ENCODE peak calls at places on chromosome 1, in ten cellular contexts. W is activated T-cell treated with anti-CD3 and anti-CD28 coated beads for 24 hours; Z is RWPE1; M is GM23248; F is activated CD4-positive, alpha-beta T cell treated with anti-CD3 and anti-CD28 coated beads, Interleukin-2, amount 10 ng/mL, durations not matched to agents 7 days and 5 days; P is T-cell; Q is CD4-positive, CD25-positive, alpha-beta regulatory T cell; J is frontal cortex; A is GM06990; G is left ventricle myocardium inferior. Y is an unnamed sample.

GRCh38 chr1:229430761-229431269 is 3.1 kb downstream of the ACTA1 start:
- DNase-seq in W (peak; percentile 28), Z (no peak), M (peak; percentile 69), F (peak; percentile 50), P (peak; percentile 18), Q (no peak), J (no peak), A (no peak), G (peak; percentile 69), Y (no peak)

GRCh38 chr1:211518330-211519289 is 26.6 kb upstream of the RD3 start:
- DNase-seq in W (no peak), Z (no peak), M (peak; percentile 31), F (no peak), P (no peak), Q (no peak), J (no peak), A (peak; percentile 60), G (no peak), Y (no peak)

GRCh38 chr1:185369786-185370185 is 52.7 kb upstream of the IVNS1ABP start:
- DNase-seq in W (no peak), Z (no peak), M (peak; percentile 90), F (no peak), P (no peak), Q (no peak), J (no peak), A (no peak), G (no peak), Y (no peak)

GRCh38 chr1:65825736-65826135 is 33.0 kb downstream of the PDE4B start:
- DNase-seq in W (no peak), Z (no peak), M (peak; percentile 85), F (no peak), P (no peak), Q (no peak), J (no peak), A (no peak), G (no peak), Y (no peak)

GRCh38 chr1:59214764-59215208 is 82.1 kb upstream of the FGGY start:
- DNase-seq in W (no peak), Z (no peak), M (no peak), F (no peak), P (no peak), Q (no peak), J (no peak), A (no peak), G (no peak), Y (no peak)

GRCh38 chr1:226082959-226083302 is 20.4 kb downstream of the H3-3A start:
- DNase-seq in W (no peak), Z (no peak), M (peak; percentile 83), F (no peak), P (peak; percentile 9), Q (no peak), J (peak; percentile 42), A (no peak), G (peak; percentile 69), Y (no peak)

GRCh38 chr1:202122639-202123335 is at the start of gene GPR37L1:
- DNase-seq in W (no peak), Z (no peak), M (peak; percentile 36), F (no peak), P (no peak), Q (no peak), J (peak; percentile 63), A (no peak), G (no peak), Y (peak; percentile 56)

GRCh38 chr1:117067528-117068370 is 7.6 kb downstream of the TTF2 start:
- DNase-seq in W (peak; percentile 28), Z (peak; percentile 57), M (peak; percentile 80), F (peak; percentile 49), P (no peak), Q (peak; percentile 21), J (peak; percentile 55), A (no peak), G (peak; percentile 19), Y (no peak)

GRCh38 chr1:18883636-18884418 is 18.5 kb downstream of the ALDH4A1 start:
- DNase-seq in W (peak; percentile 68), Z (peak; percentile 70), M (peak; percentile 81), F (peak; percentile 71), P (peak; percentile 52), Q (peak; percentile 57), J (peak; percentile 68), A (peak; percentile 35), G (peak; percentile 78), Y (peak; percentile 61)

GRCh38 chr1:232988572-232989040 is 38.2 kb downstream of the NTPCR start:
- DNase-seq in W (no peak), Z (peak; percentile 8), M (peak; percentile 65), F (no peak), P (no peak), Q (no peak), J (no peak), A (no peak), G (no peak), Y (no peak)